ENCODE peak calls at places on chromosomes 13 and 19, in seven cellular contexts. H is heart left ventricle, T is spleen, G is H1, M is IMR-90, V is A549, B is upper lobe of left lung. Q is an unnamed sample.

GRCh38 chr13:43257765-43258164 is 234.4 kb downstream of the DNAJC15 start:
- DNase-seq in T (no peak), H (no peak), V (no peak), B (no peak), G (no peak), M (no peak), Q (no peak)

GRCh38 chr19:6412111-6412999 is 12.3 kb downstream of the KHSRP start:
- DNase-seq in T (no peak), V (peak), G (peak), M (no peak), B (peak), H (no peak), Q (no peak)

GRCh38 chr19:7928334-7928706 is 2.4 kb upstream of the CTXN1 start:
- DNase-seq in V (no peak), G (no peak), T (no peak), B (no peak), M (no peak), H (no peak), Q (no peak)

GRCh38 chr13:46629811-46630413 is 76.9 kb downstream of the LRCH1 start:
- DNase-seq in V (no peak), B (no peak), M (no peak), T (no peak), H (no peak), G (no peak), Q (no peak)

GRCh38 chr19:53823380-53824120 is 564 bp downstream of the NLRP12 start:
- DNase-seq in G (no peak), H (no peak), B (peak), M (no peak), V (no peak), T (peak), Q (no peak)

GRCh38 chr13:49711218-49711863 is 20.1 kb upstream of the EBPL start:
- DNase-seq in M (peak), H (no peak), B (no peak), V (peak), T (no peak), G (no peak), Q (no peak)

GRCh38 chr13:24202215-24202614 is 41.7 kb downstream of the SPATA13 start:
- DNase-seq in H (no peak), T (no peak), G (no peak), M (no peak), B (no peak), V (no peak), Q (no peak)

GRCh38 chr13:110507678-110508381 is 53.7 kb downstream of the RAB20 start:
- DNase-seq in M (no peak), G (no peak), T (no peak), V (no peak), B (peak), H (peak), Q (no peak)

GRCh38 chr13:41608779-41609178 is 151.4 kb downstream of the RGCC start:
- DNase-seq in G (no peak), B (no peak), T (no peak), M (peak), H (no peak), V (no peak), Q (no peak)

GRCh38 chr19:52735734-52736133 is 890 bp upstream of the ZNF611 start:
- DNase-seq in G (peak), B (peak), H (peak), M (no peak), T (peak), V (no peak), Q (peak)

GRCh38 chr19:6047256-6047655 is 63.0 kb downstream of the RFX2 start:
- DNase-seq in T (no peak), M (no peak), G (no peak), V (no peak), B (no peak), H (no peak), Q (peak)

DNA sequence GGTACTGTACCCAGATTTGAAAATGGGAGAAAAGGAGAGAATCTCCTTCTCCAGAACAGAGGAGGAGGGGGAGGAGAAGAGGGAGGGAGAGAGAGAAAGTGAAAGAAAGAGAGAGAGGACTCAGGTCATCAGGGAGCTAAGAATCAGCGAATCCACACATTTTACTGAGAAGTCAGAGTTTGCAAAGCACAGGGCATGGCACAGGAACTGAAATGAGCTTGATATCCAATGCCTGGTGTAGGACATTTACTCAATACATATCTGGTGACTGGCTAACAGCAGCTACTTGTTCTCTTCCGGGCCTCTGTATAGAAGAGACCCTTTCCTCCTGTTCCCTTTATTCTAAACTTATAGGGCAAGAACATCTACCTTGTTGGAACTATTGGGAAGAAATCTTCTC is 375.1 kb downstream of the KLF5 start:
- DNase-seq in M (no peak), B (no peak), G (no peak), V (no peak), H (no peak), T (no peak), Q (no peak)
- TF ChIP-seq POLR2A in M (no peak), B (no peak), G (no peak), V (no peak), H (no peak), T (no peak), Q (no peak)

DNA sequence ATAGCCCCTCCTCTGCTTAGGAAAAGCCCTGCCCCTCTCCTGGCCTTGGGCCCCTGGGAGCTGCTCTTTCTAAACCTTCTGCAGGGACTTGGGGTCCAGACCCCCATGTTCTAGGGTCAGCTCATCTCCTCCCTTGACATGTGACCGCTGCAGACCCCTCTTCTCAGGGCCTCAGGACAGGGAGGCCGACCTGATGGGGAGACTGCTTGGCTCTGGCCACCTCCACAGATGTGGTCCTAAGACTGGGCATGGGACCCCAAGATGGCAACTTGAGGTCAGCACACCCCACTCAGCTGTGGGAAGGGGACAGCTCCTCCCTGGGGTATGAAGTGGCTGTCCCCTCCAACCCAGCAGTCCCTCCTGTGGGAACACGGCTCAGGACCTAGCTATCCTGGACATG is 3.9 kb upstream of the SIX5 start:
- DNase-seq in G (no peak), H (no peak), T (no peak), M (no peak), V (no peak), B (no peak), Q (no peak)
- TF ChIP-seq POLR2A in G (no peak), H (no peak), T (no peak), M (no peak), V (no peak), B (no peak), Q (no peak)

GRCh38 chr13:40457844-40458243 is 208.6 kb downstream of the FOXO1 start:
- DNase-seq in M (no peak), V (no peak), B (no peak), G (no peak), T (no peak), H (no peak), Q (no peak)
- TF ChIP-seq POLR2A in M (no peak), V (no peak), B (no peak), G (no peak), T (no peak), H (no peak), Q (no peak)

DNA sequence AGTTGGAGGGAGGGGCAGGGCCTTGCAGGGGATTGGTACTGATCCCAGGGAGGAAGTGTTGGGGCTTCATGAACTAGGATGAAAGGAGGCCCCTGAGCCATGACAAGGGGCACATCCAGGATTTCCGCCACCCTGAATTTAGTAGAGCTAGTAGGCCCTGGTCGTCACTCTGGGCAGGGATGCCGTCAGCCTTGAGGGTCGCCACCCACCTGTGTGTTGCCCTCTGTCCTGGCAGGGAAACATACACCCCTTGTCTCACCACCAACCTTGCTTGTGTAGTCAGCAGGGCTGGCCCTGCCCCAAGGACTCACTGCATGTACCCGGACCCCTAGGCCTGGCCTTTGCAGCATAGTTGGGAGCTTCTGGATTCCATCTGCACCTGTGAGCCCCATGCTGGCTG is 9.4 kb upstream of the QTRT1 start:
- DNase-seq in T (no peak), V (no peak), M (no peak), G (no peak), H (no peak), B (no peak), Q (no peak)
- TF ChIP-seq POLR2A in T (no peak), V (no peak), M (no peak), G (no peak), H (no peak), B (no peak), Q (no peak)

DNA sequence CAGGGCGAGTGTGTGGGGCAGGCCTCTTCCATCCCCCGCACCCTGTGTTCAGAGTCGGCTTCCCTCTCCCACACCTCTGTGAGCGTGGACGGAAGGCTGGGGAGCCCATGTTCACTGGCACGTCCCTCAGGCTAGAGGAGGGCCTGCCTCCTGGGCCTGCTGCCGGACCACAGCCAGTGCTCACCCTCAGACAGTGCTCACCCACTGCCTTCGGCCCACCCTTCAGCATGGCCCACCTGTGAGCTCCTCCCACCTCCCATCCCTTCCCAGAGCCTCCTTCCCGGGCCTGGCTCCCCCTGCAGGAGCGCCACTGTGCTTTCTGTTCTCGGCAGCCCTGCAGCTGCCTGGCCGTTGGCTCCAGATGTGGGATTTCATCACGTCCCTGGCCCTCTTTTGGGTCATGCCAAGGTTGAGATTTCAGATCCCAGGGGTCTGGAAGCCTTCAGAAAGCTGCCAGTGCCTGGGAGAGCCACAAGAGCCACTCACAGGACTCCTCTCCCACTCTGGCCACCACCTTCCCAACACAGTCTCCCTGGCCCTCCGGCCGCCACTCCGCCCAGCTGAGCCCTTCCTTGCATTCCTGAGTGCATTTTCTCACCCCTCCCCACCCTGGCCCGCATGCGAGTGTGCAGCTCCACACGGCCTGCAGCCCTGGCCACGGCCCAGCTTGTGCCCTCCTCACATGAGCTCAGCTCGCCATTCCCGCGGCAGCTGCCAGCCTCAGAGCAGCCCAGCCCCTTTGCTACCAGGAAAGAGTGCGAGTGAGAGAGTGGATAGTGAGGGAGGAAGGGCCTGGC is 25.3 kb downstream of the CAPN12 start:
- DNase-seq in G (no peak), B (no peak), H (peak), M (no peak), T (no peak), V (peak), Q (no peak)
- TF ChIP-seq POLR2A in G (no peak), B (no peak), H (no peak), M (no peak), T (no peak), V (no peak), Q (no peak)

GRCh38 chr19:12778905-12779161 is 3.5 kb upstream of the HOOK2 start:
- DNase-seq in B (no peak), V (no peak), M (no peak), T (no peak), H (no peak), G (no peak), Q (no peak)

GRCh38 chr19:12778020-12778904 is 2.9 kb upstream of the HOOK2 start:
- DNase-seq in H (peak), M (peak), G (no peak), T (peak), B (peak), V (peak), Q (no peak)

GRCh38 chr19:12777217-12778019 is 2.1 kb upstream of the HOOK2 start:
- DNase-seq in T (peak), V (peak), B (peak), H (peak), M (peak), G (no peak), Q (peak)

GRCh38 chr19:12782174-12782423 is 6.7 kb upstream of the HOOK2 start:
- DNase-seq in T (no peak), B (peak), G (no peak), V (no peak), H (no peak), M (no peak), Q (no peak)

GRCh38 chr19:12779162-12779993 is 4.0 kb upstream of the HOOK2 start:
- DNase-seq in M (peak), H (peak), T (peak), B (peak), V (peak), G (no peak), Q (no peak)
- TF ChIP-seq POLR2A in M (peak), H (no peak), T (no peak), B (no peak), V (no peak), G (no peak), Q (no peak)

GRCh38 chr19:4980087-4980486 is 11.2 kb downstream of the KDM4B start:
- DNase-seq in H (no peak), V (no peak), G (no peak), B (no peak), T (no peak), M (no peak), Q (no peak)

GRCh38 chr19:4979211-4979807 is 10.4 kb downstream of the KDM4B start:
- DNase-seq in V (no peak), M (no peak), B (peak), G (no peak), T (no peak), H (no peak), Q (no peak)

GRCh38 chr19:4981681-4981958 is 12.7 kb downstream of the KDM4B start:
- DNase-seq in T (no peak), G (no peak), B (no peak), M (no peak), H (no peak), V (no peak), Q (no peak)

GRCh38 chr19:4983346-4984105 is 14.6 kb downstream of the KDM4B start:
- DNase-seq in M (no peak), T (no peak), V (no peak), G (no peak), B (no peak), H (no peak), Q (no peak)

GRCh38 chr19:4980838-4981680 is 12.1 kb downstream of the KDM4B start:
- DNase-seq in G (no peak), M (no peak), H (no peak), B (no peak), V (no peak), T (no peak), Q (no peak)
- TF ChIP-seq POLR2A in G (no peak), M (no peak), H (no peak), B (no peak), V (no peak), T (no peak), Q (no peak)

DNA sequence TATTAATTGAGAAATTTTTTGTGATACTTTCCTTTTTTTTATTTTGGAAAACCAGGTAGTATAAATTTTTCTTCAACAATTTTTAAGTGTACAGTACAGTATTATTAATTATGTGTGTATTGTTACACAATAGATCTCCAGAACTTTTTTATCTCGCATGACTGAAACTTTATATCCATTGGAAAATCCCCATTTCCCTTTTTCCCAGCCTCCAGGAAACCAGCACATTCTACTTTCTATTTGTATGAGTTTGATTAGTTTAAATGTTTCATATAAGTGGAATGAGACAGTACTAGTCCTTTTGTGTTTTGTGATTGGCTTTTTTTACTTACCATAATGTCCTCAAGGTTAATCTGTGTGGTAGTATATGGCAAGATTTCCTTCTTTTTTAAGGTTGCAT is 399.5 kb upstream of the ARGLU1 start:
- DNase-seq in G (no peak), H (no peak), M (no peak), V (no peak), B (no peak), T (no peak), Q (no peak)
- TF ChIP-seq POLR2A in G (no peak), H (no peak), M (no peak), V (no peak), B (no peak), T (no peak), Q (no peak)

Q was measured in suprapubic skin.